ENCODE peak calls at places on chromosomes 16 and 17, in seven cellular contexts. F, Q, J, D, Y, I and V are unnamed samples.

GRCh38 chr16:11605564-11605886 is 18.8 kb upstream of the LITAF start:
- DNase-seq in F (no peak), Y (no peak), J (no peak), D (no peak), Q (no peak), I (no peak), V (no peak)

GRCh38 chr17:19979917-19980770 is 2.5 kb upstream of the AKAP10 start:
- DNase-seq in J (no peak), F (no peak), D (no peak), Y (no peak), I (peak; percentile 12), Q (no peak), V (no peak)

GRCh38 chr17:3033741-3034577 is 29.4 kb downstream of the OR1D5 start:
- DNase-seq in I (no peak), J (no peak), D (no peak), F (no peak), Q (no peak), Y (no peak), V (no peak)

GRCh38 chr16:55563797-55564196 is 2.7 kb upstream of the CAPNS2 start:
- DNase-seq in Q (no peak), J (peak; percentile 17), D (no peak), F (no peak), Y (no peak), I (no peak), V (no peak)

GRCh38 chr16:88618182-88618955 is 20.0 kb upstream of the IL17C start:
- DNase-seq in Q (no peak), I (no peak), J (no peak), F (no peak), D (peak; percentile 20), Y (no peak), V (no peak)

GRCh38 chr16:49890876-49891275 is 35.0 kb upstream of the ZNF423 start:
- DNase-seq in F (no peak), J (peak; percentile 15), Y (no peak), D (no peak), I (peak; percentile 86), Q (peak; percentile 10), V (peak; percentile 83)

GRCh38 chr17:77512062-77512946 is 371.5 kb downstream of the SEC14L1 start:
- DNase-seq in I (no peak), Y (no peak), F (no peak), D (no peak), J (no peak), Q (no peak), V (no peak)

GRCh38 chr17:226108-226772 is 44.8 kb upstream of the DOC2B start:
- DNase-seq in Q (no peak), Y (no peak), I (no peak), D (no peak), F (no peak), J (no peak), V (no peak)

GRCh38 chr17:2062571-2063183 is 7.8 kb downstream of the HIC1 start:
- DNase-seq in J (peak; percentile 60), F (no peak), I (peak; percentile 45), Y (no peak), Q (no peak), D (no peak), V (no peak)

GRCh38 chr17:8893621-8894020 is 26.1 kb upstream of the PIK3R6 start:
- DNase-seq in Q (no peak), Y (no peak), I (no peak), J (no peak), D (no peak), F (no peak), V (no peak)

GRCh38 chr16:79519448-79519847 is 81.1 kb downstream of the MAF start:
- DNase-seq in J (no peak), Q (no peak), I (no peak), D (no peak), Y (no peak), F (peak; percentile 73), V (no peak)

GRCh38 chr16:87161822-87162676 is 155.1 kb downstream of the C16orf95 start:
- DNase-seq in D (no peak), Y (no peak), Q (peak; percentile 18), F (no peak), J (no peak), I (no peak), V (peak; percentile 63)

GRCh38 chr16:11768850-11769249 is 26.2 kb upstream of the TXNDC11 start:
- DNase-seq in Q (peak; percentile 82), Y (no peak), I (no peak), F (no peak), J (no peak), D (no peak), V (peak; percentile 90)

GRCh38 chr17:77054926-77055325 is 85.8 kb upstream of the SEC14L1 start:
- DNase-seq in Y (no peak), J (no peak), D (no peak), I (no peak), F (peak; percentile 87), Q (no peak), V (no peak)

GRCh38 chr17:46727572-46728348 is 90.7 kb downstream of the WNT3 start:
- DNase-seq in I (no peak), F (no peak), Q (no peak), D (peak; percentile 65), J (peak; percentile 90), Y (peak; percentile 61), V (no peak)

GRCh38 chr16:48682971-48683370 is 73.0 kb upstream of the N4BP1 start:
- DNase-seq in Q (no peak), J (no peak), Y (no peak), D (no peak), I (no peak), F (no peak), V (no peak)

DNA sequence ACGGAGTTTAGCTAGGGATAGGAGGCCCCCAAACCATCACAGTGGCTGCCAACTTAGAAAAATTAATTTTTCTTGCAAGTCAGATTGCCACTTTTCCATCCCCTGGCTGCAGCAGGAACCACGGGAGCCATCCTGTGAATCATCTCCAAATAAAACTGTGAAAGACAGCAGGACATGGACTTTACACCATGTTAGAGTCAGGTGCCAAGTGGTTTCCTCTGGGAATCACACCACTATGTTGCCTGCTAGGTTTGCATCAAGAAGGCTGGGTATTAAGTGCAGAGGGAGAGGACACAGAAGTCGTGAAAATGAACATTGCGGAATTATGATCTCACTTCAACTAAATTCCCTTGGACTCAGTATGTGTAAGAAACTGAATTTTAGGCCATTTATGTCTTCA is 471.3 kb upstream of the GOT2 start:
- DNase-seq in Q (no peak), Y (no peak), D (no peak), I (no peak), F (no peak), J (no peak), V (no peak)
- H3K27ac ChIP-seq in Q (no peak overlapping the region), Y (no peak overlapping the region), D (no peak overlapping the region), I (no peak overlapping the region), F (no peak overlapping the region), J (no peak overlapping the region), V (no peak overlapping the region)

GRCh38 chr16:22314661-22315626 is 17.7 kb downstream of the POLR3E start:
- DNase-seq in Y (no peak), Q (no peak), I (no peak), F (no peak), D (no peak), J (no peak), V (no peak)
- H3K4me3 ChIP-seq in Y (no peak overlapping the region), Q (no peak overlapping the region), I (no peak overlapping the region), F (no peak overlapping the region), D (no peak overlapping the region), J (no peak overlapping the region), V (no peak overlapping the region)

GRCh38 chr16:71428883-71429282 is 13.0 kb downstream of the TLE7 start:
- DNase-seq in I (no peak), D (no peak), J (peak; percentile 13), F (no peak), Y (no peak), Q (no peak), V (no peak)
- H3K9me2 ChIP-seq in I (no peaks in the 10 kb centered on the region), D (no peaks in the 10 kb centered on the region), J (no peaks in the 10 kb centered on the region), F (no peaks in the 10 kb centered on the region), Y (no peaks in the 10 kb centered on the region), Q (no peaks in the 10 kb centered on the region), V (no peaks in the 10 kb centered on the region)

GRCh38 chr17:48816438-48816773 is 623 bp downstream of the TTLL6 start:
- DNase-seq in J (no peak), I (no peak), D (no peak), Q (no peak), F (no peak), Y (no peak), V (no peak)
- H3K27ac ChIP-seq in J (no peak overlapping the region), I (peak overlapping the region; percentile 40), D (no peak overlapping the region), Q (no peak overlapping the region), F (no peak overlapping the region), Y (no peak overlapping the region), V (no peak overlapping the region)

GRCh38 chr16:31010943-31011342 is 505 bp upstream of the STX1B start:
- DNase-seq in D (no peak), J (peak; percentile 28), F (no peak), I (no peak), Q (no peak), Y (no peak), V (no peak)
- H3K4me3 ChIP-seq in D (no peak overlapping the region), J (peak overlapping the region; percentile 63), F (peak overlapping the region; percentile 46), I (peak overlapping the region; percentile 64), Q (no peak overlapping the region), Y (no peak overlapping the region), V (no peak overlapping the region)